ENCODE peak calls at places on chromosome 4, in ten cellular contexts. X, M, F, E, Y, K, R, D, J and N are unnamed samples.

GRCh38 chr4:153809307-153809706 is 20.4 kb upstream of the SFRP2 start:
- DNase-seq in X (no peak), M (no peak), F (no peak), E (no peak), Y (peak; percentile 46), K (no peak), R (no peak), D (no peak), J (no peak), N (no peak)

GRCh38 chr4:3800351-3800750 is 34.2 kb downstream of the ADRA2C start:
- DNase-seq in X (no peak), M (no peak), F (no peak), E (no peak), Y (no peak), K (no peak), R (no peak), D (no peak), J (no peak), N (no peak)

GRCh38 chr4:18844726-18845125 is 823.2 kb upstream of the LCORL start:
- DNase-seq in X (no peak), M (no peak), F (peak; percentile 24), E (no peak), Y (no peak), K (peak; percentile 25), R (no peak), D (no peak), J (no peak), N (no peak)

GRCh38 chr4:1449833-1450741 is 43.8 kb upstream of the NKX1-1 start:
- DNase-seq in X (no peak), M (no peak), F (no peak), E (no peak), Y (no peak), K (no peak), R (no peak), D (peak; percentile 53), J (no peak), N (no peak)

GRCh38 chr4:170666909-170667308 is 577.2 kb upstream of the AADAT start:
- DNase-seq in X (no peak), M (no peak), F (no peak), E (no peak), Y (no peak), K (no peak), R (no peak), D (no peak), J (no peak), N (no peak)

GRCh38 chr4:20445933-20446723 is 194.4 kb downstream of the SLIT2 start:
- DNase-seq in X (no peak), M (no peak), F (no peak), E (no peak), Y (no peak), K (no peak), R (no peak), D (no peak), J (no peak), N (peak; percentile 29)

GRCh38 chr4:110621328-110621812 is 1.5 kb downstream of the PITX2 start:
- DNase-seq in X (no peak), M (no peak), F (no peak), E (no peak), Y (no peak), K (peak; percentile 58), R (no peak), D (no peak), J (no peak), N (no peak)

GRCh38 chr4:28278676-28279075 is 1418.0 kb downstream of the STIM2 start:
- DNase-seq in X (no peak), M (no peak), F (peak; percentile 50), E (no peak), Y (no peak), K (peak; percentile 58), R (no peak), D (no peak), J (no peak), N (no peak)

GRCh38 chr4:147741190-147741788 is 9.4 kb downstream of the ARHGAP10 start:
- DNase-seq in X (no peak), M (no peak), F (peak; percentile 41), E (no peak), Y (no peak), K (peak; percentile 65), R (no peak), D (no peak), J (peak; percentile 60), N (no peak)

GRCh38 chr4:95293014-95293413 is 255.8 kb downstream of the UNC5C start:
- DNase-seq in X (no peak), M (no peak), F (peak; percentile 56), E (no peak), Y (no peak), K (peak; percentile 45), R (no peak), D (no peak), J (peak; percentile 3), N (no peak)

GRCh38 chr4:137755033-137755471 is 222.8 kb upstream of the PCDH18 start:
- DNase-seq in X (no peak), M (no peak), F (peak; percentile 76), E (no peak), Y (no peak), K (peak; percentile 73), R (no peak), D (no peak), J (peak; percentile 1), N (no peak)

GRCh38 chr4:188869581-188869980 is 730.3 kb downstream of the TRIML1 start:
- DNase-seq in X (no peak), M (no peak), F (peak; percentile 6), E (no peak), Y (no peak), K (peak; percentile 37), R (no peak), D (no peak), J (no peak), N (no peak)

GRCh38 chr4:112031712-112032328 is 113.4 kb upstream of the FAM241A start:
- DNase-seq in X (peak; percentile 38), M (peak; percentile 16), F (peak; percentile 80), E (no peak), Y (no peak), K (peak; percentile 65), R (no peak), D (no peak), J (peak; percentile 22), N (peak; percentile 48)

GRCh38 chr4:151715881-151716280 is 44.9 kb downstream of the GATB start:
- DNase-seq in X (no peak), M (no peak), F (no peak), E (no peak), Y (no peak), K (no peak), R (no peak), D (no peak), J (no peak), N (no peak)

GRCh38 chr4:80787306-80787705 is 243.2 kb upstream of the BMP3 start:
- DNase-seq in X (no peak), M (no peak), F (no peak), E (no peak), Y (no peak), K (no peak), R (no peak), D (no peak), J (no peak), N (no peak)

GRCh38 chr4:185685804-185686203 is 126.2 kb downstream of the SORBS2 start:
- DNase-seq in X (no peak), M (no peak), F (no peak), E (no peak), Y (no peak), K (no peak), R (no peak), D (no peak), J (no peak), N (no peak)

GRCh38 chr4:164731827-164732474 is 22.0 kb upstream of the SMIM31 start:
- DNase-seq in X (peak; percentile 73), M (no peak), F (peak; percentile 67), E (peak; percentile 14), Y (peak; percentile 22), K (peak; percentile 40), R (peak; percentile 19), D (no peak), J (peak; percentile 20), N (peak; percentile 18)

GRCh38 chr4:83334425-83335241 is at the start of gene HPSE:
- DNase-seq in X (peak; percentile 53), M (peak; percentile 88), F (peak; percentile 54), E (no peak), Y (peak; percentile 44), K (peak; percentile 59), R (peak; percentile 54), D (peak; percentile 90), J (peak; percentile 27), N (peak; percentile 45)

GRCh38 chr4:3251691-3252479 is 2.9 kb downstream of the MSANTD1 start:
- DNase-seq in X (no peak), M (no peak), F (no peak), E (no peak), Y (no peak), K (no peak), R (peak; percentile 2), D (peak; percentile 39), J (no peak), N (no peak)

GRCh38 chr4:128549636-128550035 is 259.9 kb upstream of the JADE1 start:
- DNase-seq in X (no peak), M (no peak), F (no peak), E (no peak), Y (no peak), K (no peak), R (no peak), D (no peak), J (no peak), N (no peak)

GRCh38 chr4:129240816-129241215 is 144.9 kb downstream of the C4orf33 start:
- DNase-seq in X (no peak), M (peak; percentile 88), F (peak; percentile 32), E (no peak), Y (no peak), K (peak; percentile 27), R (no peak), D (no peak), J (no peak), N (peak; percentile 6)

GRCh38 chr4:102564399-102564921 is 63.3 kb downstream of the NFKB1 start:
- DNase-seq in X (no peak), M (no peak), F (peak; percentile 71), E (peak; percentile 31), Y (peak; percentile 48), K (peak; percentile 69), R (no peak), D (no peak), J (no peak), N (no peak)

GRCh38 chr4:7983296-7983695 is 43.6 kb upstream of the AFAP1 start:
- DNase-seq in X (no peak), M (no peak), F (no peak), E (no peak), Y (no peak), K (no peak), R (no peak), D (no peak), J (no peak), N (no peak)

GRCh38 chr4:169869487-169869886 is 111.7 kb upstream of the HPF1 start:
- DNase-seq in X (no peak), M (no peak), F (no peak), E (no peak), Y (no peak), K (no peak), R (no peak), D (no peak), J (no peak), N (no peak)

GRCh38 chr4:124499266-124499665 is 213.3 kb downstream of the ANKRD50 start:
- DNase-seq in X (no peak), M (no peak), F (peak; percentile 31), E (no peak), Y (no peak), K (peak; percentile 26), R (no peak), D (no peak), J (no peak), N (peak; percentile 21)

GRCh38 chr4:186772936-186773335 is 49.3 kb upstream of the FAT1 start:
- DNase-seq in X (no peak), M (no peak), F (peak; percentile 41), E (no peak), Y (no peak), K (peak; percentile 30), R (no peak), D (no peak), J (no peak), N (no peak)

GRCh38 chr4:166014411-166014810 is 141.4 kb downstream of the TLL1 start:
- DNase-seq in X (no peak), M (no peak), F (no peak), E (no peak), Y (no peak), K (peak; percentile 22), R (no peak), D (no peak), J (no peak), N (no peak)